ENCODE peak calls at places on chromosome 1, in five cellular contexts. One of them, this sample, is unnamed.
A peak's percentile ranks its signal among the peaks of the same experiment; 100 is the strongest.

GRCh38 chr1:221740941-221741363 is 937 bp downstream of the DUSP10 start:
- DNase-seq in endodermal cell: no peak
- DNase-seq in fibroblast of mammary gland: peak; percentile 19
- DNase-seq in AG04450: no peak
- DNase-seq in fibroblast of lung: no peak
- DNase-seq in this sample: no peak

GRCh38 chr1:172946814-172947507 is 103.8 kb downstream of the TNFSF18 start:
- DNase-seq in fibroblast of mammary gland: peak; percentile 69
- DNase-seq in fibroblast of lung: peak; percentile 49
- DNase-seq in AG04450: no peak
- DNase-seq in endodermal cell: no peak
- DNase-seq in this sample: no peak

GRCh38 chr1:150159550-150159949 is 9.8 kb downstream of the PLEKHO1 start:
- DNase-seq in endodermal cell: no peak
- DNase-seq in fibroblast of lung: no peak
- DNase-seq in AG04450: no peak
- DNase-seq in fibroblast of mammary gland: no peak
- DNase-seq in this sample: no peak

GRCh38 chr1:89865498-89866385 is 44.9 kb downstream of the LRRC8D start:
- DNase-seq in AG04450: no peak
- DNase-seq in fibroblast of lung: peak; percentile 68
- DNase-seq in endodermal cell: no peak
- DNase-seq in fibroblast of mammary gland: peak; percentile 74
- DNase-seq in this sample: peak; percentile 89

GRCh38 chr1:53506355-53507050 is 47.3 kb downstream of the DMRTB1 start:
- DNase-seq in fibroblast of mammary gland: no peak
- DNase-seq in fibroblast of lung: no peak
- DNase-seq in endodermal cell: no peak
- DNase-seq in AG04450: no peak
- DNase-seq in this sample: no peak

GRCh38 chr1:25540750-25541350 is 2.6 kb upstream of the LDLRAP1 start:
- DNase-seq in fibroblast of lung: no peak
- DNase-seq in endodermal cell: no peak
- DNase-seq in fibroblast of mammary gland: no peak
- DNase-seq in AG04450: no peak
- DNase-seq in this sample: no peak

GRCh38 chr1:204617256-204618147 is 68.0 kb downstream of the LRRN2 start:
- DNase-seq in fibroblast of lung: no peak
- DNase-seq in endodermal cell: no peak
- DNase-seq in AG04450: no peak
- DNase-seq in fibroblast of mammary gland: no peak
- DNase-seq in this sample: no peak

GRCh38 chr1:204104331-204105222 is 31.7 kb downstream of the SOX13 start:
- DNase-seq in endodermal cell: no peak
- DNase-seq in fibroblast of mammary gland: no peak
- DNase-seq in fibroblast of lung: no peak
- DNase-seq in AG04450: no peak
- DNase-seq in this sample: peak; percentile 51

GRCh38 chr1:90391116-90391515 is 326.0 kb downstream of the BARHL2 start:
- DNase-seq in fibroblast of lung: no peak
- DNase-seq in endodermal cell: no peak
- DNase-seq in AG04450: no peak
- DNase-seq in fibroblast of mammary gland: peak; percentile 6
- DNase-seq in this sample: no peak

GRCh38 chr1:198936371-198937083 is 297.7 kb downstream of the PTPRC start:
- DNase-seq in fibroblast of mammary gland: peak; percentile 45
- DNase-seq in endodermal cell: no peak
- DNase-seq in fibroblast of lung: peak; percentile 47
- DNase-seq in AG04450: no peak
- DNase-seq in this sample: peak; percentile 43

GRCh38 chr1:208944981-208945451 is 638.5 kb upstream of the CAMK1G start:
- DNase-seq in fibroblast of lung: no peak
- DNase-seq in AG04450: no peak
- DNase-seq in fibroblast of mammary gland: no peak
- DNase-seq in endodermal cell: no peak
- DNase-seq in this sample: no peak

GRCh38 chr1:174743654-174744561 is 255.8 kb upstream of the CACYBP start:
- DNase-seq in fibroblast of lung: peak; percentile 71
- DNase-seq in endodermal cell: no peak
- DNase-seq in AG04450: peak; percentile 33
- DNase-seq in fibroblast of mammary gland: peak; percentile 67
- DNase-seq in this sample: peak; percentile 57

GRCh38 chr1:167881069-167881468 is 32.9 kb downstream of the ADCY10 start:
- DNase-seq in fibroblast of lung: peak; percentile 12
- DNase-seq in fibroblast of mammary gland: no peak
- DNase-seq in AG04450: no peak
- DNase-seq in endodermal cell: no peak
- DNase-seq in this sample: no peak

GRCh38 chr1:98321191-98321590 is 340.3 kb upstream of the SNX7 start:
- DNase-seq in endodermal cell: no peak
- DNase-seq in fibroblast of lung: no peak
- DNase-seq in AG04450: no peak
- DNase-seq in fibroblast of mammary gland: no peak
- DNase-seq in this sample: no peak

GRCh38 chr1:212518188-212518951 is 85.7 kb downstream of the NENF start:
- DNase-seq in fibroblast of lung: peak; percentile 78
- DNase-seq in AG04450: no peak
- DNase-seq in fibroblast of mammary gland: peak; percentile 75
- DNase-seq in endodermal cell: no peak
- DNase-seq in this sample: peak; percentile 43

GRCh38 chr1:2224621-2225020 is 3.5 kb upstream of the SKI start:
- DNase-seq in fibroblast of lung: no peak
- DNase-seq in AG04450: no peak
- DNase-seq in fibroblast of mammary gland: no peak
- DNase-seq in endodermal cell: no peak
- DNase-seq in this sample: no peak

GRCh38 chr1:27992271-27992670 is 32.5 kb downstream of the XKR8 start:
- DNase-seq in AG04450: no peak
- DNase-seq in endodermal cell: no peak
- DNase-seq in fibroblast of mammary gland: no peak
- DNase-seq in fibroblast of lung: no peak
- DNase-seq in this sample: no peak

GRCh38 chr1:229342902-229343587 is at the start of gene CCSAP:
- DNase-seq in endodermal cell: peak; percentile 75
- DNase-seq in fibroblast of mammary gland: peak; percentile 25
- DNase-seq in fibroblast of lung: peak; percentile 35
- DNase-seq in AG04450: no peak
- DNase-seq in this sample: peak; percentile 56

GRCh38 chr1:66278260-66279046 is 255.5 kb upstream of the SGIP1 start:
- DNase-seq in AG04450: no peak
- DNase-seq in fibroblast of lung: no peak
- DNase-seq in endodermal cell: no peak
- DNase-seq in fibroblast of mammary gland: no peak
- DNase-seq in this sample: no peak

GRCh38 chr1:36516372-36517018 is 33.8 kb upstream of the CSF3R start:
- DNase-seq in AG04450: no peak
- DNase-seq in fibroblast of lung: peak; percentile 53
- DNase-seq in endodermal cell: peak; percentile 85
- DNase-seq in fibroblast of mammary gland: peak; percentile 51
- DNase-seq in this sample: peak; percentile 61

GRCh38 chr1:111286912-111287311 is 3.7 kb upstream of the CHIA start:
- DNase-seq in AG04450: no peak
- DNase-seq in endodermal cell: no peak
- DNase-seq in fibroblast of mammary gland: no peak
- DNase-seq in fibroblast of lung: no peak
- DNase-seq in this sample: no peak

GRCh38 chr1:191206808-191207207 is 729.1 kb upstream of the BRINP3 start:
- DNase-seq in AG04450: no peak
- DNase-seq in endodermal cell: no peak
- DNase-seq in fibroblast of mammary gland: no peak
- DNase-seq in fibroblast of lung: peak; percentile 31
- DNase-seq in this sample: no peak

GRCh38 chr1:2275796-2276536 is 47.8 kb downstream of the SKI start:
- DNase-seq in endodermal cell: no peak
- DNase-seq in AG04450: no peak
- DNase-seq in fibroblast of mammary gland: peak; percentile 61
- DNase-seq in fibroblast of lung: peak; percentile 74
- DNase-seq in this sample: peak; percentile 88

GRCh38 chr1:156407344-156407743 is 38.3 kb downstream of the RHBG start:
- DNase-seq in endodermal cell: peak; percentile 76
- DNase-seq in fibroblast of mammary gland: no peak
- DNase-seq in AG04450: no peak
- DNase-seq in fibroblast of lung: no peak
- DNase-seq in this sample: no peak

DNA sequence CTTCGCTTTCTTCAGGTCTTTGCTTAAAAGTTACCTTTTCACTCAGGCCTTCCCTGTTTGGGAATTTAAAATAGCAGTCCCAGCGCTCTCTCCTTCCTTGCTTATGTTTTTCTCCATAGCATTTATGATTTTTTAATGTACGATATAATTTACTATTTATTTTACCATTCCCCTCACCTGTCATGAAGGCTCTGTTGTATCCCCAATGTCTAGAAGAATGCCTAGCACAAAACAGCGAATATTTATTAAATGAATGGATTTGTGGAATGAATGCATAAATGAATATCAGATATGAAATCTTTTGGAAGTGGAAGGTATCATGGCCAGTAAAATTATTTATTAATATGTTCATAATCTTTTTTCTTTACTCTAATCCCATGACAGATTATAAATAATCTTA is 402 bp upstream of the OSBPL9 start:
- DNase-seq in fibroblast of mammary gland: no peak
- DNase-seq in AG04450: no peak
- DNase-seq in endodermal cell: no peak
- DNase-seq in fibroblast of lung: no peak
- DNase-seq in this sample: no peak
- H3K4me3 ChIP-seq in fibroblast of mammary gland: peak overlapping the region; percentile 20
- H3K4me3 ChIP-seq in AG04450: peak overlapping the region; percentile 15
- H3K4me3 ChIP-seq in endodermal cell: no peak overlapping the region
- H3K4me3 ChIP-seq in fibroblast of lung: peak overlapping the region; percentile 49
- H3K4me3 ChIP-seq in this sample: peak overlapping the region; percentile 87

DNA sequence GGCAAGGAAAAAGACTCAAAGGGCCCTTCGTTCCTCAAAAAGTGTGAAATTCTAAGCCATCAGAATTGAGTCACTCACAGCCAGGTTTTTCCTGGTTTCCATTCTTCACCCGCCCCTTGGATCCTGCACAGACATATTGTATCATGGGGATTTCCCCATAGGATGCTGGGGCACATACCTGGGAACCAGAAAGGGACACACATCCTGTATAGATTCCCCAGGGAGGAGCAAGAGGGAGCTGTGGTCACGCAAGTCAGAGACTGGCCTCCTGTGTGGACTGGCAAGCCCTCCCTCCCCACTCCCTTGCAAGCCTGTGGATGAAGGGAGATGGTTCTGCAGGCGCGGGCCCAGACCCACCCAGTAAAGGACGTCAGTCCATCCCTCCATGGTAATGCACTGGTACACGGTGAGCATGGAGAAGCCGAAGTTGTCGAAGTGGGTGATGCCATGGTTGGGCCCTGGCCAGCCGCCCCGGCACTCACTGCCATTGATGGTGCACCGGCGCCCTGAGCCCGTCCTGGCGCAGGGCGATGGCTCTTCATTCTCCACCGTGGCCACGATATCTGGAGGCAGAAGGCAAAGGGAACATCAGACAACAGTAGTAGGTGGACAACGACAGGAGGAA is 23.2 kb downstream of the CACNA1S start:
- DNase-seq in AG04450: no peak
- DNase-seq in fibroblast of mammary gland: no peak
- DNase-seq in fibroblast of lung: no peak
- DNase-seq in endodermal cell: no peak
- DNase-seq in this sample: no peak
- TF ChIP-seq CTCF in AG04450: no peak
- TF ChIP-seq CTCF in fibroblast of mammary gland: no peak
- TF ChIP-seq CTCF in fibroblast of lung: no peak
- TF ChIP-seq CTCF in endodermal cell: no peak
- TF ChIP-seq CTCF in this sample: no peak

DNA sequence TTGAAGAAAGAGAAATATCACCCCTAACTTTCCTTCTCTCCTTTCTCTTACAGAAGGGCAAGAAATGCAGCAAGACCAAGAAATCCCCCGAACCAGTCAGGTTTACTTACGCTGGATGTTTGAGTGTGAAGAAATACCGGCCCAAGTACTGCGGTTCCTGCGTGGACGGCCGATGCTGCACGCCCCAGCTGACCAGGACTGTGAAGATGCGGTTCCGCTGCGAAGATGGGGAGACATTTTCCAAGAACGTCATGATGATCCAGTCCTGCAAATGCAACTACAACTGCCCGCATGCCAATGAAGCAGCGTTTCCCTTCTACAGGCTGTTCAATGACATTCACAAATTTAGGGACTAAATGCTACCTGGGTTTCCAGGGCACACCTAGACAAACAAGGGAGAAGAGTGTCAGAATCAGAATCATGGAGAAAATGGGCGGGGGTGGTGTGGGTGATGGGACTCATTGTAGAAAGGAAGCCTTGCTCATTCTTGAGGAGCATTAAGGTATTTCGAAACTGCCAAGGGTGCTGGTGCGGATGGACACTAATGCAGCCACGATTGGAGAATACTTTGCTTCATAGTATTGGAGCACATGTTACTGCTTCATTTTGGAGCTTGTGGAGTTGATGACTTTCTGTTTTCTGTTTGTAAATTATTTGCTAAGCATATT is 2.3 kb downstream of the CCN1 start:
- DNase-seq in fibroblast of lung: peak; percentile 55
- DNase-seq in AG04450: no peak
- DNase-seq in fibroblast of mammary gland: peak; percentile 70
- DNase-seq in endodermal cell: peak; percentile 58
- DNase-seq in this sample: peak; percentile 74
- H3K4me3 ChIP-seq in fibroblast of lung: peak overlapping the region; percentile 94
- H3K4me3 ChIP-seq in AG04450: peak overlapping the region; percentile 93
- H3K4me3 ChIP-seq in fibroblast of mammary gland: peak overlapping the region; percentile 82
- H3K4me3 ChIP-seq in endodermal cell: peak overlapping the region; percentile 89
- H3K4me3 ChIP-seq in this sample: peak overlapping the region; percentile 100

GRCh38 chr1:163106364-163106987 is 37.3 kb downstream of the RGS4 start:
- DNase-seq in fibroblast of mammary gland: no peak
- DNase-seq in fibroblast of lung: no peak
- DNase-seq in endodermal cell: no peak
- DNase-seq in AG04450: no peak
- DNase-seq in this sample: no peak
- TF ChIP-seq CTCF in fibroblast of mammary gland: no peak
- TF ChIP-seq CTCF in fibroblast of lung: no peak
- TF ChIP-seq CTCF in endodermal cell: no peak
- TF ChIP-seq CTCF in AG04450: no peak
- TF ChIP-seq CTCF in this sample: no peak

GRCh38 chr1:184597652-184598357 is 156.9 kb downstream of the EDEM3 start:
- DNase-seq in fibroblast of mammary gland: peak; percentile 35
- DNase-seq in fibroblast of lung: peak; percentile 74
- DNase-seq in AG04450: no peak
- DNase-seq in endodermal cell: no peak
- DNase-seq in this sample: peak; percentile 38

GRCh38 chr1:184593612-184594011 is 161.0 kb downstream of the EDEM3 start:
- DNase-seq in endodermal cell: no peak
- DNase-seq in AG04450: no peak
- DNase-seq in fibroblast of lung: no peak
- DNase-seq in fibroblast of mammary gland: no peak
- DNase-seq in this sample: no peak

GRCh38 chr1:184598403-184598802 is 156.3 kb downstream of the EDEM3 start:
- DNase-seq in AG04450: no peak
- DNase-seq in endodermal cell: no peak
- DNase-seq in fibroblast of lung: no peak
- DNase-seq in fibroblast of mammary gland: no peak
- DNase-seq in this sample: no peak

GRCh38 chr1:184595609-184596008 is 159.0 kb downstream of the EDEM3 start:
- DNase-seq in AG04450: peak; percentile 21
- DNase-seq in fibroblast of lung: peak; percentile 59
- DNase-seq in endodermal cell: no peak
- DNase-seq in fibroblast of mammary gland: peak; percentile 84
- DNase-seq in this sample: peak; percentile 67

GRCh38 chr1:184596950-184597651 is 157.6 kb downstream of the EDEM3 start:
- DNase-seq in fibroblast of mammary gland: no peak
- DNase-seq in endodermal cell: peak; percentile 57
- DNase-seq in AG04450: no peak
- DNase-seq in fibroblast of lung: no peak
- DNase-seq in this sample: no peak
- H3K4me3 ChIP-seq in fibroblast of mammary gland: no peak overlapping the region
- H3K4me3 ChIP-seq in endodermal cell: no peak overlapping the region
- H3K4me3 ChIP-seq in AG04450: no peak overlapping the region
- H3K4me3 ChIP-seq in fibroblast of lung: no peak overlapping the region
- H3K4me3 ChIP-seq in this sample: no peak overlapping the region

GRCh38 chr1:119674835-119675289 is 26.8 kb upstream of the ZNF697 start:
- DNase-seq in AG04450: no peak
- DNase-seq in endodermal cell: no peak
- DNase-seq in fibroblast of mammary gland: peak; percentile 57
- DNase-seq in fibroblast of lung: peak; percentile 44
- DNase-seq in this sample: peak; percentile 85
- TF ChIP-seq CTCF in AG04450: no peak
- TF ChIP-seq CTCF in endodermal cell: no peak
- TF ChIP-seq CTCF in fibroblast of mammary gland: no peak
- TF ChIP-seq CTCF in fibroblast of lung: no peak
- TF ChIP-seq CTCF in this sample: peak; percentile 55